ENCODE peak calls at places on chromosomes 4 and X, in eight cellular contexts. H is BJ, C is progenitor cell of endocrine pancreas, K is stromal cell of bone marrow, Z is heart right ventricle, N is RPMI7951, U is NT2/D1, A is NCI-H1105 treated with DMSO at 0.1 percent for 48 hours. J is an unnamed sample.

GRCh38 chrX:94045724-94046123 is 371.7 kb downstream of the FAM133A start:
- DNase-seq in H (no peak), C (no peak), K (no peak), Z (no peak), N (no peak), U (no peak), A (no peak), J (no peak)

GRCh38 chr4:157072002-157072401 is 3.9 kb upstream of the GLRB start:
- DNase-seq in H (no peak), C (no peak), K (no peak), Z (no peak), N (no peak), U (no peak), A (no peak), J (no peak)

GRCh38 chrX:37627602-37628001 is 56.1 kb downstream of the LANCL3 start:
- DNase-seq in H (no peak), C (no peak), K (no peak), Z (no peak), N (no peak), U (no peak), A (no peak), J (no peak)

GRCh38 chr4:86096373-86096772 is 263.5 kb downstream of the MAPK10 start:
- DNase-seq in H (no peak), C (no peak), K (no peak), Z (no peak), N (no peak), U (no peak), A (no peak), J (no peak)

GRCh38 chrX:136711147-136711546 is 63.2 kb downstream of the CD40LG start:
- DNase-seq in H (no peak), C (no peak), K (peak), Z (peak), N (peak), U (no peak), A (peak), J (peak)

GRCh38 chrX:122055979-122056715 is 1008.7 kb downstream of the GLUD2 start:
- DNase-seq in H (no peak), C (no peak), K (no peak), Z (no peak), N (peak), U (no peak), A (no peak), J (no peak)

GRCh38 chrX:113009005-113009404 is 168.4 kb upstream of the AMOT start:
- DNase-seq in H (no peak), C (no peak), K (no peak), Z (no peak), N (no peak), U (no peak), A (no peak), J (no peak)

GRCh38 chrX:93874554-93874953 is 200.5 kb downstream of the FAM133A start:
- DNase-seq in H (no peak), C (peak), K (no peak), Z (no peak), N (peak), U (peak), A (no peak), J (peak)

GRCh38 chrX:48794993-48795501 is 6.8 kb upstream of the HDAC6 start:
- DNase-seq in H (peak), C (no peak), K (no peak), Z (no peak), N (peak), U (no peak), A (no peak), J (no peak)

GRCh38 chr4:163610642-163611041 is 116.2 kb downstream of the TMA16 start:
- DNase-seq in H (no peak), C (no peak), K (no peak), Z (no peak), N (no peak), U (no peak), A (no peak), J (no peak)

GRCh38 chr4:175947117-175947722 is 118.4 kb upstream of the WDR17 start:
- DNase-seq in H (peak), C (no peak), K (no peak), Z (no peak), N (peak), U (no peak), A (peak), J (peak)

GRCh38 chr4:3781997-3782930 is 16.1 kb downstream of the ADRA2C start:
- DNase-seq in H (no peak), C (no peak), K (no peak), Z (no peak), N (no peak), U (no peak), A (no peak), J (no peak)

GRCh38 chr4:151325320-151326246 is at the start of gene SH3D19:
- DNase-seq in H (peak), C (peak), K (no peak), Z (peak), N (peak), U (no peak), A (peak), J (peak)

GRCh38 chr4:86970447-86971354 is 35.9 kb downstream of the AFF1 start:
- DNase-seq in H (no peak), C (no peak), K (no peak), Z (no peak), N (no peak), U (no peak), A (peak), J (peak)

GRCh38 chr4:101857176-101857575 is 66.6 kb downstream of the BANK1 start:
- DNase-seq in H (no peak), C (no peak), K (no peak), Z (no peak), N (no peak), U (no peak), A (no peak), J (no peak)